ENCODE peak calls at places on chromosomes 12 and 14, in four cellular contexts. One of them, this sample, is unnamed.

GRCh38 chr12:60101715-60102114 is 505.9 kb downstream of the SLC16A7 start:
- DNase-seq in mammary epithelial cell: peak
- DNase-seq in aorta: no peak
- DNase-seq in neuronal stem cell: no peak
- DNase-seq in this sample: no peak

GRCh38 chr14:54683882-54684794 is 117.2 kb downstream of the SAMD4A start:
- DNase-seq in mammary epithelial cell: peak
- DNase-seq in aorta: peak
- DNase-seq in neuronal stem cell: no peak
- DNase-seq in this sample: no peak

GRCh38 chr12:31813305-31813704 is 84.5 kb upstream of the AMN1 start:
- DNase-seq in mammary epithelial cell: peak
- DNase-seq in aorta: no peak
- DNase-seq in neuronal stem cell: peak
- DNase-seq in this sample: no peak

GRCh38 chr14:49879683-49880204 is 13.1 kb upstream of the ARF6 start:
- DNase-seq in mammary epithelial cell: peak
- DNase-seq in aorta: no peak
- DNase-seq in neuronal stem cell: no peak
- DNase-seq in this sample: no peak

GRCh38 chr12:92021665-92022033 is 124.0 kb downstream of the BTG1 start:
- DNase-seq in mammary epithelial cell: no peak
- DNase-seq in aorta: no peak
- DNase-seq in neuronal stem cell: peak
- DNase-seq in this sample: no peak

GRCh38 chr14:76699209-76699608 is 62.1 kb upstream of the VASH1 start:
- DNase-seq in mammary epithelial cell: no peak
- DNase-seq in aorta: no peak
- DNase-seq in neuronal stem cell: no peak
- DNase-seq in this sample: no peak

GRCh38 chr12:27652174-27652763 is 44.0 kb upstream of the REP15 start:
- DNase-seq in mammary epithelial cell: peak
- DNase-seq in aorta: no peak
- DNase-seq in neuronal stem cell: peak
- DNase-seq in this sample: no peak

GRCh38 chr12:75935544-75936242 is 95.9 kb downstream of the PHLDA1 start:
- DNase-seq in mammary epithelial cell: no peak
- DNase-seq in aorta: no peak
- DNase-seq in neuronal stem cell: no peak
- DNase-seq in this sample: no peak

GRCh38 chr12:89181271-89181920 is 170.9 kb downstream of the DUSP6 start:
- DNase-seq in mammary epithelial cell: peak
- DNase-seq in aorta: no peak
- DNase-seq in neuronal stem cell: no peak
- DNase-seq in this sample: peak

GRCh38 chr12:91506461-91506860 is 323.8 kb upstream of the DCN start:
- DNase-seq in mammary epithelial cell: no peak
- DNase-seq in aorta: no peak
- DNase-seq in neuronal stem cell: no peak
- DNase-seq in this sample: no peak

GRCh38 chr12:91040356-91040755 is 17.5 kb downstream of the KERA start:
- DNase-seq in mammary epithelial cell: no peak
- DNase-seq in aorta: no peak
- DNase-seq in neuronal stem cell: no peak
- DNase-seq in this sample: no peak

GRCh38 chr14:22977684-22978486 is 4.5 kb downstream of the AJUBA start:
- DNase-seq in mammary epithelial cell: peak
- DNase-seq in aorta: peak
- DNase-seq in neuronal stem cell: peak
- DNase-seq in this sample: no peak

GRCh38 chr14:66111891-66112290 is 374.3 kb upstream of the CCDC196 start:
- DNase-seq in mammary epithelial cell: no peak
- DNase-seq in aorta: no peak
- DNase-seq in neuronal stem cell: no peak
- DNase-seq in this sample: no peak

GRCh38 chr14:71396050-71396677 is 488.9 kb downstream of the PCNX1 start:
- DNase-seq in mammary epithelial cell: no peak
- DNase-seq in aorta: no peak
- DNase-seq in neuronal stem cell: no peak
- DNase-seq in this sample: no peak

GRCh38 chr14:52355016-52355430 is 40.9 kb downstream of the PTGER2 start:
- DNase-seq in mammary epithelial cell: peak
- DNase-seq in aorta: no peak
- DNase-seq in neuronal stem cell: no peak
- DNase-seq in this sample: no peak

GRCh38 chr14:73283592-73284379 is 46.5 kb downstream of the PAPLN start:
- DNase-seq in mammary epithelial cell: no peak
- DNase-seq in aorta: no peak
- DNase-seq in neuronal stem cell: peak
- DNase-seq in this sample: no peak

GRCh38 chr14:92687681-92688433 is 60.6 kb downstream of the LGMN start:
- DNase-seq in mammary epithelial cell: no peak
- DNase-seq in aorta: no peak
- DNase-seq in neuronal stem cell: peak
- DNase-seq in this sample: no peak

GRCh38 chr12:14774944-14775651 is 28.2 kb downstream of the WBP11 start:
- DNase-seq in mammary epithelial cell: peak
- DNase-seq in aorta: peak
- DNase-seq in neuronal stem cell: no peak
- DNase-seq in this sample: no peak

GRCh38 chr14:34252227-34252626 is 209.8 kb downstream of the SPTSSA start:
- DNase-seq in mammary epithelial cell: peak
- DNase-seq in aorta: no peak
- DNase-seq in neuronal stem cell: no peak
- DNase-seq in this sample: peak

GRCh38 chr14:101721951-101722661 is 39.4 kb upstream of the PPP2R5C start:
- DNase-seq in mammary epithelial cell: peak
- DNase-seq in aorta: no peak
- DNase-seq in neuronal stem cell: no peak
- DNase-seq in this sample: peak

GRCh38 chr12:77941396-77941795 is 110.7 kb downstream of the NAV3 start:
- DNase-seq in mammary epithelial cell: no peak
- DNase-seq in aorta: no peak
- DNase-seq in neuronal stem cell: no peak
- DNase-seq in this sample: no peak

GRCh38 chr12:10641735-10642500 is 28.5 kb upstream of the MAGOHB start:
- DNase-seq in mammary epithelial cell: peak
- DNase-seq in aorta: no peak
- DNase-seq in neuronal stem cell: no peak
- DNase-seq in this sample: peak

GRCh38 chr12:52834727-52835001 is 553 bp upstream of the KRT79 start:
- DNase-seq in mammary epithelial cell: no peak
- DNase-seq in aorta: peak
- DNase-seq in neuronal stem cell: no peak
- DNase-seq in this sample: no peak

GRCh38 chr12:39390752-39391151 is 52.2 kb downstream of the KIF21A start:
- DNase-seq in mammary epithelial cell: peak
- DNase-seq in aorta: no peak
- DNase-seq in neuronal stem cell: no peak
- DNase-seq in this sample: no peak

GRCh38 chr12:107973950-107974349 is 155.1 kb upstream of the WSCD2 start:
- DNase-seq in mammary epithelial cell: no peak
- DNase-seq in aorta: no peak
- DNase-seq in neuronal stem cell: no peak
- DNase-seq in this sample: no peak

GRCh38 chr12:115895247-115895646 is 382.2 kb downstream of the MED13L start:
- DNase-seq in mammary epithelial cell: no peak
- DNase-seq in aorta: no peak
- DNase-seq in neuronal stem cell: no peak
- DNase-seq in this sample: no peak

GRCh38 chr14:70254476-70254961 is 65.8 kb upstream of the SLC8A3 start:
- DNase-seq in mammary epithelial cell: peak
- DNase-seq in aorta: peak
- DNase-seq in neuronal stem cell: peak
- DNase-seq in this sample: no peak

GRCh38 chr12:58416211-58416610 is 474.8 kb downstream of the ATP23 start:
- DNase-seq in mammary epithelial cell: peak
- DNase-seq in aorta: no peak
- DNase-seq in neuronal stem cell: no peak
- DNase-seq in this sample: no peak

GRCh38 chr12:65926119-65927004 is 102.1 kb downstream of the HMGA2 start:
- DNase-seq in mammary epithelial cell: no peak
- DNase-seq in aorta: no peak
- DNase-seq in neuronal stem cell: no peak
- DNase-seq in this sample: no peak

GRCh38 chr12:125065021-125065752 is at the start of gene AACS:
- DNase-seq in mammary epithelial cell: peak
- DNase-seq in aorta: peak
- DNase-seq in neuronal stem cell: peak
- DNase-seq in this sample: no peak

GRCh38 chr14:94679941-94680340 is 67.8 kb downstream of the SERPINA3 start:
- DNase-seq in mammary epithelial cell: no peak
- DNase-seq in aorta: peak
- DNase-seq in neuronal stem cell: no peak
- DNase-seq in this sample: no peak

GRCh38 chr12:124745891-124746570 is 117.6 kb downstream of the SCARB1 start:
- DNase-seq in mammary epithelial cell: peak
- DNase-seq in aorta: peak
- DNase-seq in neuronal stem cell: peak
- DNase-seq in this sample: no peak

GRCh38 chr14:84273181-84273580 is 1256.8 kb upstream of the FLRT2 start:
- DNase-seq in mammary epithelial cell: no peak
- DNase-seq in aorta: no peak
- DNase-seq in neuronal stem cell: no peak
- DNase-seq in this sample: no peak

GRCh38 chr12:30613119-30613830 is 82.4 kb downstream of the IPO8 start:
- DNase-seq in mammary epithelial cell: peak
- DNase-seq in aorta: no peak
- DNase-seq in neuronal stem cell: no peak
- DNase-seq in this sample: no peak
- H3K27ac ChIP-seq in mammary epithelial cell: no peak
- H3K27ac ChIP-seq in aorta: no peak
- H3K27ac ChIP-seq in neuronal stem cell: no peak
- H3K27ac ChIP-seq in this sample: no peak

GRCh38 chr12:11854011-11854499 is 204.6 kb downstream of the ETV6 start:
- DNase-seq in mammary epithelial cell: no peak
- DNase-seq in aorta: no peak
- DNase-seq in neuronal stem cell: no peak
- DNase-seq in this sample: no peak

GRCh38 chr12:11853126-11853525 is 203.7 kb downstream of the ETV6 start:
- DNase-seq in mammary epithelial cell: no peak
- DNase-seq in aorta: no peak
- DNase-seq in neuronal stem cell: no peak
- DNase-seq in this sample: no peak

GRCh38 chr12:11860026-11860425 is 210.6 kb downstream of the ETV6 start:
- DNase-seq in mammary epithelial cell: no peak
- DNase-seq in aorta: no peak
- DNase-seq in neuronal stem cell: no peak
- DNase-seq in this sample: no peak

GRCh38 chr12:11856971-11857370 is 207.5 kb downstream of the ETV6 start:
- DNase-seq in mammary epithelial cell: peak
- DNase-seq in aorta: no peak
- DNase-seq in neuronal stem cell: no peak
- DNase-seq in this sample: peak

GRCh38 chr12:11855993-11856374 is 206.5 kb downstream of the ETV6 start:
- DNase-seq in mammary epithelial cell: no peak
- DNase-seq in aorta: no peak
- DNase-seq in neuronal stem cell: no peak
- DNase-seq in this sample: no peak
- H3K27ac ChIP-seq in mammary epithelial cell: no peak
- H3K27ac ChIP-seq in aorta: peak
- H3K27ac ChIP-seq in neuronal stem cell: peak
- H3K27ac ChIP-seq in this sample: no peak

GRCh38 chr14:68927956-68928675 is 51.0 kb downstream of the ACTN1 start:
- DNase-seq in mammary epithelial cell: no peak
- DNase-seq in aorta: no peak
- DNase-seq in neuronal stem cell: no peak
- DNase-seq in this sample: no peak
- H3K27ac ChIP-seq in mammary epithelial cell: no peak
- H3K27ac ChIP-seq in aorta: peak
- H3K27ac ChIP-seq in neuronal stem cell: no peak
- H3K27ac ChIP-seq in this sample: no peak

GRCh38 chr12:121239704-121240420 is 29.9 kb downstream of the P2RX4 start:
- DNase-seq in mammary epithelial cell: no peak
- DNase-seq in aorta: no peak
- DNase-seq in neuronal stem cell: no peak
- DNase-seq in this sample: no peak

GRCh38 chr12:121238604-121239334 is 28.8 kb downstream of the P2RX4 start:
- DNase-seq in mammary epithelial cell: no peak
- DNase-seq in aorta: no peak
- DNase-seq in neuronal stem cell: no peak
- DNase-seq in this sample: no peak

GRCh38 chr12:121241203-121241970 is 31.5 kb downstream of the P2RX4 start:
- DNase-seq in mammary epithelial cell: no peak
- DNase-seq in aorta: no peak
- DNase-seq in neuronal stem cell: no peak
- DNase-seq in this sample: no peak

GRCh38 chr12:121239335-121239678 is 29.4 kb downstream of the P2RX4 start:
- DNase-seq in mammary epithelial cell: no peak
- DNase-seq in aorta: no peak
- DNase-seq in neuronal stem cell: no peak
- DNase-seq in this sample: no peak

GRCh38 chr12:121240484-121241202 is 30.7 kb downstream of the P2RX4 start:
- DNase-seq in mammary epithelial cell: no peak
- DNase-seq in aorta: peak
- DNase-seq in neuronal stem cell: no peak
- DNase-seq in this sample: no peak
- H3K27ac ChIP-seq in mammary epithelial cell: no peak
- H3K27ac ChIP-seq in aorta: peak
- H3K27ac ChIP-seq in neuronal stem cell: no peak
- H3K27ac ChIP-seq in this sample: no peak

GRCh38 chr14:96586056-96586455 is 83.9 kb downstream of the PAPOLA start:
- DNase-seq in mammary epithelial cell: no peak
- DNase-seq in aorta: no peak
- DNase-seq in neuronal stem cell: no peak
- DNase-seq in this sample: no peak

GRCh38 chr14:96588410-96589249 is 86.4 kb downstream of the PAPOLA start:
- DNase-seq in mammary epithelial cell: no peak
- DNase-seq in aorta: no peak
- DNase-seq in neuronal stem cell: no peak
- DNase-seq in this sample: no peak

GRCh38 chr14:96586921-96587822 is 85.0 kb downstream of the PAPOLA start:
- DNase-seq in mammary epithelial cell: no peak
- DNase-seq in aorta: no peak
- DNase-seq in neuronal stem cell: no peak
- DNase-seq in this sample: no peak

GRCh38 chr14:96589577-96589976 is 87.4 kb downstream of the PAPOLA start:
- DNase-seq in mammary epithelial cell: no peak
- DNase-seq in aorta: no peak
- DNase-seq in neuronal stem cell: no peak
- DNase-seq in this sample: no peak

GRCh38 chr14:96587823-96588385 is 85.7 kb downstream of the PAPOLA start:
- DNase-seq in mammary epithelial cell: no peak
- DNase-seq in aorta: no peak
- DNase-seq in neuronal stem cell: no peak
- DNase-seq in this sample: no peak
- H3K27ac ChIP-seq in mammary epithelial cell: no peak
- H3K27ac ChIP-seq in aorta: no peak
- H3K27ac ChIP-seq in neuronal stem cell: no peak
- H3K27ac ChIP-seq in this sample: no peak

This sample was measured in epithelial cell of prostate.